ENCODE peak calls at places on chromosome 15, in eight cellular contexts. E is choroid plexus epithelial cell, V is AG09309, D is OCI-LY7, Y is stomach, Z is left ventricle myocardium inferior, K is tibial artery, T is ovary. A is an unnamed sample.

GRCh38 chr15:62928996-62929350 is 113.6 kb upstream of the TPM1 start:
- DNase-seq in E (peak), V (no peak), D (no peak), Y (no peak), Z (no peak), K (no peak), T (no peak), A (no peak)

GRCh38 chr15:25717116-25717755 is 145.9 kb downstream of the ATP10A start:
- DNase-seq in E (no peak), V (no peak), D (no peak), Y (no peak), Z (no peak), K (no peak), T (no peak), A (peak)

GRCh38 chr15:44568338-44568737 is 31.4 kb downstream of the EIF3J start:
- DNase-seq in E (no peak), V (no peak), D (no peak), Y (no peak), Z (no peak), K (no peak), T (no peak), A (no peak)

GRCh38 chr15:69616558-69616957 is 163.9 kb downstream of the RPLP1 start:
- DNase-seq in E (no peak), V (no peak), D (no peak), Y (no peak), Z (no peak), K (no peak), T (no peak), A (no peak)

GRCh38 chr15:85792872-85793621 is 1.7 kb downstream of the KLHL25 start:
- DNase-seq in E (no peak), V (no peak), D (no peak), Y (no peak), Z (no peak), K (no peak), T (no peak), A (no peak)

GRCh38 chr15:66673410-66674322 is 28.4 kb upstream of the SMAD6 start:
- DNase-seq in E (peak), V (no peak), D (peak), Y (peak), Z (peak), K (no peak), T (no peak), A (peak)

GRCh38 chr15:51200791-51201190 is 106.1 kb upstream of the TNFAIP8L3 start:
- DNase-seq in E (peak), V (no peak), D (no peak), Y (no peak), Z (no peak), K (no peak), T (no peak), A (no peak)

GRCh38 chr15:31405200-31405929 is 78.7 kb downstream of the KLF13 start:
- DNase-seq in E (no peak), V (no peak), D (peak), Y (peak), Z (no peak), K (no peak), T (no peak), A (no peak)

GRCh38 chr15:71273731-71274447 is 158.6 kb downstream of the THSD4 start:
- DNase-seq in E (no peak), V (no peak), D (no peak), Y (no peak), Z (no peak), K (no peak), T (no peak), A (no peak)

GRCh38 chr15:63398456-63398855 is 16.8 kb upstream of the CA12 start:
- DNase-seq in E (no peak), V (no peak), D (no peak), Y (no peak), Z (no peak), K (no peak), T (no peak), A (no peak)

GRCh38 chr15:71139264-71139663 is 24.0 kb downstream of the THSD4 start:
- DNase-seq in E (no peak), V (no peak), D (no peak), Y (no peak), Z (no peak), K (no peak), T (no peak), A (no peak)

GRCh38 chr15:75042730-75043508 is 19.5 kb downstream of the PPCDC start:
- DNase-seq in E (peak), V (no peak), D (peak), Y (peak), Z (peak), K (peak), T (peak), A (peak)

GRCh38 chr15:75696303-75696657 is 16.4 kb downstream of the CSPG4 start:
- DNase-seq in E (no peak), V (no peak), D (no peak), Y (no peak), Z (no peak), K (peak), T (no peak), A (no peak)

GRCh38 chr15:39746176-39746575 is 36.5 kb downstream of the FSIP1 start:
- DNase-seq in E (peak), V (no peak), D (no peak), Y (no peak), Z (no peak), K (no peak), T (no peak), A (no peak)

GRCh38 chr15:97961067-97961954 is 808 bp downstream of the ARRDC4 start:
- DNase-seq in E (no peak), V (no peak), D (no peak), Y (peak), Z (peak), K (peak), T (peak), A (no peak)

GRCh38 chr15:90221251-90221900 is 12.4 kb downstream of the CIB1 start:
- DNase-seq in E (peak), V (peak), D (peak), Y (peak), Z (peak), K (peak), T (peak), A (no peak)

GRCh38 chr15:70501849-70502248 is 261.5 kb downstream of the UACA start:
- DNase-seq in E (no peak), V (no peak), D (no peak), Y (no peak), Z (no peak), K (no peak), T (no peak), A (no peak)

GRCh38 chr15:76334438-76335004 is 2.1 kb upstream of the ISL2 start:
- DNase-seq in E (no peak), V (no peak), D (no peak), Y (no peak), Z (no peak), K (no peak), T (no peak), A (no peak)

GRCh38 chr15:31590609-31591008 is 264.0 kb downstream of the KLF13 start:
- DNase-seq in E (no peak), V (no peak), D (no peak), Y (no peak), Z (no peak), K (no peak), T (no peak), A (no peak)

GRCh38 chr15:49760749-49761148 is 139.9 kb downstream of the DTWD1 start:
- DNase-seq in E (no peak), V (no peak), D (no peak), Y (no peak), Z (no peak), K (no peak), T (no peak), A (no peak)

GRCh38 chr15:63362196-63362595 is 19.4 kb downstream of the CA12 start:
- DNase-seq in E (peak), V (no peak), D (no peak), Y (peak), Z (peak), K (no peak), T (no peak), A (no peak)

GRCh38 chr15:56295433-56295832 is 51.8 kb upstream of the RFX7 start:
- DNase-seq in E (no peak), V (no peak), D (no peak), Y (no peak), Z (no peak), K (no peak), T (no peak), A (no peak)

GRCh38 chr15:63490345-63491034 is 13.9 kb upstream of the USP3 start:
- DNase-seq in E (no peak), V (no peak), D (no peak), Y (no peak), Z (no peak), K (no peak), T (no peak), A (no peak)

GRCh38 chr15:98599911-98600685 is 48.2 kb upstream of the IGF1R start:
- DNase-seq in E (peak), V (peak), D (peak), Y (no peak), Z (no peak), K (peak), T (peak), A (peak)

GRCh38 chr15:66459818-66460615 is 37.5 kb downstream of the SNAPC5 start:
- DNase-seq in E (peak), V (no peak), D (no peak), Y (no peak), Z (no peak), K (no peak), T (no peak), A (no peak)

GRCh38 chr15:39213385-39213840 is 367.5 kb upstream of the THBS1 start:
- DNase-seq in E (peak), V (no peak), D (no peak), Y (peak), Z (peak), K (no peak), T (peak), A (no peak)

GRCh38 chr15:28955160-28955502 is 69.4 kb downstream of the APBA2 start:
- DNase-seq in E (peak), V (peak), D (peak), Y (no peak), Z (no peak), K (no peak), T (no peak), A (no peak)

GRCh38 chr15:38991701-38992100 is 427.1 kb upstream of the RASGRP1 start:
- DNase-seq in E (peak), V (no peak), D (no peak), Y (no peak), Z (no peak), K (no peak), T (no peak), A (no peak)

GRCh38 chr15:78767331-78767951 is 43.8 kb downstream of the ADAMTS7 start:
- DNase-seq in E (no peak), V (no peak), D (peak), Y (no peak), Z (no peak), K (no peak), T (peak), A (no peak)

GRCh38 chr15:36622247-36622795 is 42.9 kb downstream of the CDIN1 start:
- DNase-seq in E (no peak), V (no peak), D (no peak), Y (no peak), Z (no peak), K (no peak), T (no peak), A (no peak)

GRCh38 chr15:74158855-74159650 is 14.5 kb upstream of the ISLR start:
- DNase-seq in E (no peak), V (no peak), D (no peak), Y (no peak), Z (no peak), K (no peak), T (no peak), A (no peak)

GRCh38 chr15:59373215-59373614 is 544 bp upstream of the MYO1E start:
- DNase-seq in E (no peak), V (no peak), D (no peak), Y (no peak), Z (no peak), K (no peak), T (no peak), A (no peak)

GRCh38 chr15:76206325-76206976 is 104.8 kb downstream of the ETFA start:
- DNase-seq in E (peak), V (no peak), D (no peak), Y (peak), Z (peak), K (peak), T (peak), A (no peak)

GRCh38 chr15:95760508-95760907 is 570.0 kb upstream of the NR2F2 start:
- DNase-seq in E (peak), V (no peak), D (no peak), Y (no peak), Z (no peak), K (no peak), T (peak), A (no peak)

GRCh38 chr15:73052679-73053397 is 575 bp downstream of the NEO1 start:
- DNase-seq in E (peak), V (no peak), D (peak), Y (peak), Z (peak), K (peak), T (peak), A (peak)

GRCh38 chr15:56323435-56323834 is 41.8 kb upstream of the TEX9 start:
- DNase-seq in E (no peak), V (no peak), D (no peak), Y (no peak), Z (no peak), K (no peak), T (no peak), A (no peak)

DNA sequence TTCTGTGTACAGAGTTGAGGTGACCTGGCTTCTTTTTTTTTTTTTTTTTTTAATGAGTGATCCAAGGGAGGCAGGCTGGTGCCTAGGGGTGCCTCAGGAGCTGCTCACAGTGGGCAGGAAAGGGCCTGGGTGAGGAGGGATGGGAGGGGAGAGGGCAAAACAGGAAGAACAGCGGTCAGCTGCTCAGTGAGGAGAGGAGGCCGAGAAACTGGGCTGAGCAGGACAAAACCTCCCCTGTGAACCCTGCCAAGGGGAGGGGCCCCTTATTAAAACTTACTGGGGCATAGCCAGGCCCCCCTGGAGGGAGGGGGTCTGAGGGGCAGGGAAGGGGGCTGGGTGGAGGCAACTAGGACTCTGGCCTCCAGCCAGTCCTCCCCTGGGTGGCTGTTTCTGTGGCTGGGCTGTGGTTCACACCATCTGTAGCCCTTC is 3.5 kb downstream of the PLEKHO2 start:
- DNase-seq in E (no peak), V (no peak), D (peak), Y (no peak), Z (peak), K (peak), T (peak), A (no peak)
- H3K4me3 ChIP-seq in E (peak), V (no peak), D (peak), Y (peak), Z (peak), K (peak), T (peak), A (peak)

GRCh38 chr15:48564690-48565089 is 80.8 kb downstream of the FBN1 start:
- DNase-seq in E (no peak), V (no peak), D (no peak), Y (no peak), Z (no peak), K (no peak), T (no peak), A (no peak)

GRCh38 chr15:48563944-48564343 is 81.6 kb downstream of the FBN1 start:
- DNase-seq in E (peak), V (no peak), D (no peak), Y (no peak), Z (no peak), K (no peak), T (no peak), A (no peak)

GRCh38 chr15:48569591-48570302 is 75.8 kb downstream of the FBN1 start:
- DNase-seq in E (no peak), V (no peak), D (no peak), Y (no peak), Z (no peak), K (no peak), T (no peak), A (no peak)

GRCh38 chr15:48566669-48567068 is 78.8 kb downstream of the FBN1 start:
- DNase-seq in E (peak), V (no peak), D (no peak), Y (no peak), Z (no peak), K (no peak), T (no peak), A (no peak)

GRCh38 chr15:48565560-48566482 is 79.7 kb downstream of the FBN1 start:
- DNase-seq in E (peak), V (peak), D (no peak), Y (no peak), Z (no peak), K (no peak), T (no peak), A (no peak)
- H3K4me3 ChIP-seq in E (no peak), V (no peak), D (no peak), Y (no peak), Z (no peak), K (no peak), T (no peak), A (no peak)

GRCh38 chr15:92811514-92811913 is 88.6 kb upstream of the CHD2 start:
- DNase-seq in E (no peak), V (no peak), D (peak), Y (no peak), Z (no peak), K (no peak), T (no peak), A (no peak)
- H3K4me3 ChIP-seq in E (no peak), V (peak), D (peak), Y (no peak), Z (peak), K (peak), T (no peak), A (no peak)

DNA sequence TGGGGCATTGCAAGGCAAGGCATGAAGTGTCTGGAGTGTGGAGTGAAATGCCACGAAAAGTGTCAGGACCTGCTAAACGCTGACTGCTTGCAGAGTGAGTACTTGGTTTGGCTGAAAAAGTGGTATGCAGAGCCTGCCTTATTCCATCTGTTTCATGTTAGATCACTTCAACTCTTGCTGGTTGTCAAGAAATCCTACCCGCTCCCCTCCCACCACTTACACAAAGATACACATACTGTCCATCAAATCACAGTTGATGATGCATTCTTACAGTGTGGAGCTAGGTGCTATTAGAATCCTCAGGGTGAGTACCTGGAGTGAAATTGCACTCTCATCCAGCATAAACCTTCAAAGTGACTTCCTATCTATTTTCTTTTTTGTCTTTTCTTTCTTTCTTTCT is 272.1 kb downstream of the UNC13C start:
- DNase-seq in E (no peak), V (no peak), D (no peak), Y (no peak), Z (no peak), K (no peak), T (no peak), A (no peak)
- H3K4me3 ChIP-seq in E (no peak), V (no peak), D (no peak), Y (no peak), Z (no peak), K (no peak), T (no peak), A (no peak)

GRCh38 chr15:22844421-22845288 is 6.2 kb downstream of the NIPA2 start:
- DNase-seq in E (no peak), V (no peak), D (no peak), Y (no peak), Z (no peak), K (no peak), T (no peak), A (no peak)
- H3K4me3 ChIP-seq in E (no peak), V (no peak), D (no peak), Y (no peak), Z (no peak), K (no peak), T (no peak), A (no peak)